ENCODE peak calls at places on chromosomes 2 and 18, in nine cellular contexts. K, C, G, D, W, A, Q, N and B are unnamed samples.

GRCh38 chr2:238320648-238321281 is 447 bp downstream of the TRAF3IP1 start:
- DNase-seq in K (peak; percentile 41), C (no peak), G (peak; percentile 73), D (no peak), W (no peak), A (no peak), Q (peak; percentile 66), N (peak; percentile 15), B (no peak)

GRCh38 chr2:218168635-218169462 is 2.1 kb upstream of the CXCR1 start:
- DNase-seq in K (peak; percentile 63), C (peak; percentile 73), G (peak; percentile 54), D (peak; percentile 33), W (no peak), A (peak; percentile 27), Q (peak; percentile 75), N (peak; percentile 35), B (peak; percentile 64)

GRCh38 chr2:96737831-96738230 is 2.0 kb downstream of the LMAN2L start:
- DNase-seq in K (no peak), C (no peak), G (no peak), D (no peak), W (no peak), A (no peak), Q (no peak), N (no peak), B (no peak)

GRCh38 chr2:8125741-8126691 is 555.8 kb upstream of the ID2 start:
- DNase-seq in K (no peak), C (no peak), G (no peak), D (no peak), W (no peak), A (no peak), Q (no peak), N (no peak), B (no peak)

GRCh38 chr2:202848813-202849212 is 22.8 kb downstream of the ICA1L start:
- DNase-seq in K (no peak), C (no peak), G (no peak), D (no peak), W (no peak), A (no peak), Q (no peak), N (no peak), B (no peak)

GRCh38 chr2:118097657-118098056 is 9.4 kb downstream of the INSIG2 start:
- DNase-seq in K (peak; percentile 15), C (no peak), G (no peak), D (no peak), W (no peak), A (no peak), Q (no peak), N (no peak), B (no peak)

GRCh38 chr2:166344286-166345113 is 31.2 kb downstream of the SCN9A start:
- DNase-seq in K (no peak), C (no peak), G (peak; percentile 38), D (no peak), W (no peak), A (no peak), Q (no peak), N (no peak), B (no peak)

GRCh38 chr2:162677476-162677875 is 161.1 kb downstream of the KCNH7 start:
- DNase-seq in K (no peak), C (no peak), G (no peak), D (no peak), W (no peak), A (no peak), Q (no peak), N (no peak), B (no peak)

GRCh38 chr2:56357655-56358295 is 174.0 kb downstream of the CCDC85A start:
- DNase-seq in K (no peak), C (no peak), G (no peak), D (no peak), W (no peak), A (no peak), Q (no peak), N (no peak), B (no peak)

GRCh38 chr2:111994042-111994441 is 61.0 kb upstream of the TMEM87B start:
- DNase-seq in K (no peak), C (no peak), G (no peak), D (no peak), W (no peak), A (no peak), Q (no peak), N (no peak), B (no peak)

GRCh38 chr2:111995148-111995547 is 59.9 kb upstream of the TMEM87B start:
- DNase-seq in K (no peak), C (no peak), G (no peak), D (no peak), W (no peak), A (no peak), Q (no peak), N (no peak), B (peak; percentile 62)

GRCh38 chr2:111990856-111991255 is 64.2 kb upstream of the TMEM87B start:
- DNase-seq in K (no peak), C (no peak), G (no peak), D (no peak), W (no peak), A (no peak), Q (no peak), N (no peak), B (no peak)

GRCh38 chr2:111986116-111986900 is 68.8 kb upstream of the TMEM87B start:
- DNase-seq in K (no peak), C (no peak), G (no peak), D (no peak), W (no peak), A (no peak), Q (no peak), N (no peak), B (no peak)

GRCh38 chr2:111990375-111990774 is 64.7 kb upstream of the TMEM87B start:
- DNase-seq in K (no peak), C (no peak), G (no peak), D (no peak), W (no peak), A (no peak), Q (no peak), N (no peak), B (no peak)
- TF ChIP-seq EP300 in K (no peak), C (no peak), G (no peak), D (no peak), W (no peak), A (no peak), Q (no peak), N (no peak), B (no peak)

GRCh38 chr2:241062342-241063092 is 39.6 kb downstream of the MTERF4 start:
- DNase-seq in K (no peak), C (no peak), G (peak; percentile 30), D (no peak), W (no peak), A (no peak), Q (peak; percentile 47), N (no peak), B (no peak)

GRCh38 chr2:241063093-241063551 is 39.0 kb downstream of the MTERF4 start:
- DNase-seq in K (no peak), C (no peak), G (peak; percentile 24), D (no peak), W (peak; percentile 77), A (no peak), Q (peak; percentile 53), N (no peak), B (no peak)

GRCh38 chr2:241064802-241065354 is 37.2 kb downstream of the MTERF4 start:
- DNase-seq in K (no peak), C (no peak), G (no peak), D (no peak), W (no peak), A (peak; percentile 9), Q (no peak), N (no peak), B (no peak)

GRCh38 chr2:241064008-241064801 is 37.9 kb downstream of the MTERF4 start:
- DNase-seq in K (no peak), C (peak; percentile 68), G (peak; percentile 64), D (no peak), W (no peak), A (peak; percentile 8), Q (peak; percentile 51), N (peak; percentile 21), B (peak; percentile 64)

GRCh38 chr2:241063587-241063986 is 38.5 kb downstream of the MTERF4 start:
- DNase-seq in K (no peak), C (no peak), G (peak; percentile 56), D (no peak), W (no peak), A (peak; percentile 11), Q (no peak), N (no peak), B (no peak)
- H3K4me3 ChIP-seq in K (no peak overlapping the region), C (peak overlapping the region; percentile 25), G (no peak overlapping the region), D (peak overlapping the region; percentile 49), W (no peak overlapping the region), A (peak overlapping the region; percentile 31), Q (no peak overlapping the region), N (peak overlapping the region; percentile 13), B (no peak overlapping the region)

GRCh38 chr2:239329972-239330572 is 70.7 kb downstream of the HDAC4 start:
- DNase-seq in K (no peak), C (peak; percentile 58), G (peak; percentile 61), D (no peak), W (no peak), A (no peak), Q (no peak), N (no peak), B (no peak)

GRCh38 chr2:239328306-239329191 is 72.3 kb downstream of the HDAC4 start:
- DNase-seq in K (no peak), C (peak; percentile 74), G (peak; percentile 83), D (no peak), W (no peak), A (no peak), Q (peak; percentile 97), N (no peak), B (peak; percentile 65)

GRCh38 chr2:239331560-239331959 is 69.3 kb downstream of the HDAC4 start:
- DNase-seq in K (no peak), C (no peak), G (no peak), D (no peak), W (no peak), A (no peak), Q (no peak), N (no peak), B (no peak)

GRCh38 chr2:239329284-239329971 is 71.4 kb downstream of the HDAC4 start:
- DNase-seq in K (no peak), C (peak; percentile 23), G (peak; percentile 49), D (no peak), W (no peak), A (no peak), Q (peak; percentile 99), N (no peak), B (peak; percentile 65)

GRCh38 chr2:239330836-239331235 is 70.0 kb downstream of the HDAC4 start:
- DNase-seq in K (no peak), C (no peak), G (no peak), D (no peak), W (no peak), A (no peak), Q (no peak), N (no peak), B (no peak)
- TF ChIP-seq EP300 in K (no peak), C (no peak), G (no peak), D (no peak), W (no peak), A (no peak), Q (peak; percentile 87), N (no peak), B (peak; percentile 16)

DNA sequence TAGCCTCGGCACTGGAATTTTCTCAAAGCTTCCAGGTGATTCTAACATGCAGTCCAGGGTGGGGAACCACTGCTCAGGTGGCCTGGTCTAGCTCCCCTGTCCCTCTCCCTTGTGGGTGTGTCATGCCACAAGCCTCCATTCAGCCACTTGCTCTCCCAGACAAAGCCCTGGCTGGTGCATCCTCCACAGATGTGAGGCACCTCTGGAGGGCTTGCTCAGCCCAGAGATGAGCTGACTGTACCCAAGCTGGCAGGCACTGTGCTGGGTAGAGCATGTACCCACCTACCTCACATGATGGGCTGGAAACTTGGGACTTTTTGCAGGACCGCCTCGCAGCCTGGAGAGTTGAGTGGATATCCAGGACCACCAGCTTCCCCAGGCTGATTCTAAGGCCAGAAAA is 88.1 kb downstream of the ZBTB7C start:
- DNase-seq in K (no peak), C (no peak), G (no peak), D (no peak), W (no peak), A (no peak), Q (no peak), N (no peak), B (no peak)
- H3K4me3 ChIP-seq in K (no peak overlapping the region), C (no peak overlapping the region), G (no peak overlapping the region), D (no peak overlapping the region), W (no peak overlapping the region), A (no peak overlapping the region), Q (no peak overlapping the region), N (no peak overlapping the region), B (no peak overlapping the region)